ENCODE peak calls at places on chromosomes 7 and 10, in nine cellular contexts. O is upper lobe of left lung, J is stomach, X is transverse colon, G is tibial nerve, I is H1, Z is ovary, Q is SK-N-SH, C is suprapubic skin. M is an unnamed sample.
A peak's percentile ranks its signal among the peaks of the same experiment; 100 is the strongest.

GRCh38 chr7:139995034-139995915 is 67.5 kb downstream of the PARP12 start:
- DNase-seq in O (no peak), J (peak; percentile 85), X (no peak), G (no peak), I (no peak), Z (no peak), Q (no peak), C (no peak), M (no peak)

GRCh38 chr7:50595538-50596102 is 30.4 kb upstream of the DDC start:
- DNase-seq in O (no peak), J (no peak), X (no peak), G (no peak), I (no peak), Z (peak; percentile 47), Q (peak; percentile 76), C (no peak), M (no peak)

GRCh38 chr7:135658564-135658963 is 3.8 kb upstream of the STMP1 start:
- DNase-seq in O (no peak), J (no peak), X (no peak), G (no peak), I (no peak), Z (no peak), Q (no peak), C (no peak), M (no peak)

GRCh38 chr10:112624546-112625048 is 177.6 kb downstream of the VTI1A start:
- DNase-seq in O (no peak), J (no peak), X (no peak), G (no peak), I (no peak), Z (no peak), Q (no peak), C (peak; percentile 70), M (no peak)

GRCh38 chr7:136688601-136689000 is 179.9 kb upstream of the CHRM2 start:
- DNase-seq in O (no peak), J (no peak), X (no peak), G (no peak), I (no peak), Z (no peak), Q (no peak), C (no peak), M (no peak)

GRCh38 chr7:134920026-134920758 is 66.1 kb upstream of the AGBL3 start:
- DNase-seq in O (no peak), J (no peak), X (no peak), G (no peak), I (no peak), Z (no peak), Q (no peak), C (no peak), M (no peak)

GRCh38 chr10:69813632-69814031 is 11.9 kb downstream of the COL13A1 start:
- DNase-seq in O (no peak), J (no peak), X (no peak), G (no peak), I (no peak), Z (no peak), Q (no peak), C (no peak), M (no peak)

GRCh38 chr10:84076047-84076388 is 63.3 kb upstream of the GHITM start:
- DNase-seq in O (no peak), J (no peak), X (no peak), G (no peak), I (no peak), Z (no peak), Q (no peak), C (no peak), M (no peak)

GRCh38 chr7:125641884-125642283 is 712.3 kb upstream of the POT1 start:
- DNase-seq in O (no peak), J (no peak), X (no peak), G (no peak), I (no peak), Z (no peak), Q (no peak), C (no peak), M (no peak)

GRCh38 chr10:89163265-89163995 is 43.7 kb downstream of the CH25H start:
- DNase-seq in O (no peak), J (peak; percentile 27), X (peak; percentile 41), G (peak; percentile 16), I (no peak), Z (no peak), Q (no peak), C (peak; percentile 74), M (peak; percentile 76)

GRCh38 chr7:45927724-45928123 is 6.7 kb upstream of the IGFBP3 start:
- DNase-seq in O (no peak), J (no peak), X (no peak), G (no peak), I (no peak), Z (no peak), Q (no peak), C (no peak), M (no peak)

GRCh38 chr7:153423190-153423549 is 629.0 kb upstream of the DPP6 start:
- DNase-seq in O (no peak), J (no peak), X (no peak), G (no peak), I (no peak), Z (no peak), Q (no peak), C (no peak), M (no peak)

GRCh38 chr10:119418401-119418800 is 124.1 kb downstream of the RGS10 start:
- DNase-seq in O (no peak), J (no peak), X (no peak), G (no peak), I (no peak), Z (no peak), Q (no peak), C (no peak), M (no peak)

GRCh38 chr7:40584667-40585433 is 450.0 kb downstream of the SUGCT start:
- DNase-seq in O (no peak), J (no peak), X (no peak), G (no peak), I (no peak), Z (no peak), Q (no peak), C (no peak), M (no peak)

GRCh38 chr10:103791858-103792257 is 63.5 kb downstream of the SH3PXD2A start:
- DNase-seq in O (peak; percentile 77), J (no peak), X (no peak), G (no peak), I (no peak), Z (no peak), Q (no peak), C (no peak), M (no peak)
- TF ChIP-seq EP300 in O (no peak), J (no peak), X (no peak), G (no peak), I (no peak), Z (no peak), Q (no peak), C (no peak), M (no peak)

GRCh38 chr7:151694828-151695580 is 175.3 kb upstream of the RHEB start:
- DNase-seq in O (no peak), J (no peak), X (no peak), G (no peak), I (no peak), Z (no peak), Q (peak; percentile 68), C (peak; percentile 88), M (no peak)

GRCh38 chr7:151695856-151696555 is 176.3 kb upstream of the RHEB start:
- DNase-seq in O (no peak), J (no peak), X (no peak), G (no peak), I (no peak), Z (no peak), Q (no peak), C (peak; percentile 65), M (no peak)

GRCh38 chr7:151697942-151698341 is 178.2 kb upstream of the RHEB start:
- DNase-seq in O (no peak), J (no peak), X (no peak), G (no peak), I (no peak), Z (no peak), Q (no peak), C (no peak), M (no peak)

GRCh38 chr7:151697515-151697895 is 177.8 kb upstream of the RHEB start:
- DNase-seq in O (no peak), J (no peak), X (no peak), G (no peak), I (no peak), Z (no peak), Q (no peak), C (no peak), M (no peak)

DNA sequence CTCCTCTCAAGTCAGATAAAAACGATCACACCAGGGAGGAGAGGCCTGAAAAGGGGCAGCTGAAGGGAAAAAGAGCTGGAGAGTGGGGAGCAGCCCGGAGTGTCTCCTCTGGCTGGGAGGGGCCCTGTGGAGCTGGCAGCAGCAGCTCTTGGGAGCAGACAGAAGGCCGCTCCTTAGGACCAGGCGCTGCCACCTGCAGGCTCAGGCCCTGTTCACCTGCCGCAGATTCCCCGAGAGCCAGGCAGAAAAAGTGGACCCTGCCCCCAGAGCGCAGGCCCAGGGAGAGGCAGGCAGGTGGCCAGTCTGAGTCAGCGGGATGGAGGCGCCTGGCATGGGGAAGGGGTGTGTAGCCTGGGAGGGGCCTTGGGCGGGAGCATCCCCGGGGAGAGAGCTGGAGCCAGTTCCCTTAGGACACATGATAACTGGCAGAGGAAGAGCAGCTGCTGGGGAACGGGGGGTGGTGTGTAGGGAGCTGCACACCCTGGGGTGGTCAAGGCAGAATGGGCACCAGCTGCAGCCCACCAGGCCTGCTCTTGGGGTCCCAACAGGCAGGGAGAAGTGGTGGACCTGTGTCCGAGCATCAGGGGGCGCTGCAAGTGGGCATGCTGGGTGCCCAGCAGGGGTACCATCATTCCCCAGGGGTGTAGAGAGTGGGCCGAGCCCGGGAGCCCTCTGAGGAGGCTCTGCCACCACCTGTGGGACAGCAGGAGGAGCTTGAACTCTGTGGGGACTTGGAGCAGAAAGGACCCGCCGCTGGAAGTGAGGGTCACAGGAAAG is 177.2 kb upstream of the RHEB start:
- DNase-seq in O (no peak), J (peak; percentile 53), X (peak; percentile 80), G (no peak), I (no peak), Z (no peak), Q (peak; percentile 73), C (peak; percentile 61), M (no peak)
- TF ChIP-seq EP300 in O (no peak), J (no peak), X (no peak), G (no peak), I (no peak), Z (no peak), Q (no peak), C (no peak), M (no peak)

DNA sequence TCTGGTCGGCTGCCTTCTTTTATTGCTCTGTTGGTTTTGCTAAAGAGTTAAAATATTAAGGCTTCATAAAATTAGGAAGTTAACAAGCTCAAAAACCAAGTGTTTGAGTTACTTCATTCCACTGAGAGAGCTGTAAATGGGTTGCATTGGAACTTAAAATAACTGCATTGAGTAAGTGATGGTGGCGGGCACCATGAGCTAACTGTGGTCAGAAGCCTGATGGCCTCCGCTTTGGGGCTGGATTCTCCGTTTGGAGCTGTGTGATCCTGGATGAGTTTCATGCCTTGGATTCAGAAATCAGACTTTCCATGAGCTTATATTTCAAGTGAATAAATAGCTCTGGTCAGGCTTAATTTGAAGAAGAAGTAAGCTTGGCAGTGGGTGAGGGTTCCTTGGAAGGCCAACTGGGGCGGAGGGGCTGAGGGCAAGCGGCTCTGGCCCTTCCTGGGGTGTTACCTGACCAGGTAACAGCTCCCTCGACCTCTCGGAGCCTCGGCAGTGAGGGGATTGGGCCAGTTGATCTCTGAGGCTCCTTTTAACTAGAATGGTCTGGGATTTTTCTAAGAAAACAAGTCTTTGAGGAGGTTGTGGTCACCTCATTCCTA is 5.6 kb downstream of the HTRA1 start:
- DNase-seq in O (peak; percentile 33), J (no peak), X (no peak), G (no peak), I (no peak), Z (no peak), Q (no peak), C (no peak), M (no peak)
- TF ChIP-seq EP300 in O (no peak), J (no peak), X (no peak), G (no peak), I (no peak), Z (no peak), Q (no peak), C (no peak), M (no peak)

GRCh38 chr7:12351843-12352242 is 51.8 kb downstream of the VWDE start:
- DNase-seq in O (no peak), J (no peak), X (no peak), G (no peak), I (no peak), Z (no peak), Q (no peak), C (no peak), M (no peak)
- TF ChIP-seq EP300 in O (no peak), J (no peak), X (no peak), G (no peak), I (no peak), Z (no peak), Q (no peak), C (no peak), M (no peak)